ENCODE peak calls at places on chromosomes 1 and 21, in five cellular contexts. W is H1, Z is PC-9, X is GM23338, Y is mammary epithelial cell. S is an unnamed sample.
A peak's percentile ranks its signal among the peaks of the same experiment; 100 is the strongest.

GRCh38 chr1:229509576-229509975 is 1.4 kb upstream of the NUP133 start:
- DNase-seq in Y (peak; percentile 60), W (no peak), Z (no peak), X (no peak), S (no peak)

GRCh38 chr1:41742219-41742618 is 176.5 kb downstream of the HIVEP3 start:
- DNase-seq in X (no peak), W (no peak), Z (no peak), Y (no peak), S (no peak)

GRCh38 chr1:229410692-229411433 is 23.0 kb downstream of the ACTA1 start:
- DNase-seq in X (peak; percentile 61), Z (no peak), W (no peak), Y (peak; percentile 43), S (peak; percentile 67)

GRCh38 chr1:112247971-112248370 is 148.0 kb upstream of the CTTNBP2NL start:
- DNase-seq in Y (no peak), W (no peak), X (no peak), Z (no peak), S (no peak)

GRCh38 chr1:55839626-55840025 is 624.5 kb upstream of the USP24 start:
- DNase-seq in X (no peak), Y (no peak), Z (no peak), W (no peak), S (no peak)

GRCh38 chr1:53592521-53592982 is 133.4 kb downstream of the DMRTB1 start:
- DNase-seq in Z (peak; percentile 74), W (no peak), Y (peak; percentile 9), X (peak; percentile 58), S (no peak)

GRCh38 chr1:159783724-159784123 is 3.0 kb downstream of the DUSP23 start:
- DNase-seq in Z (no peak), W (no peak), X (peak; percentile 64), Y (no peak), S (no peak)

GRCh38 chr1:232676307-232676706 is 46.4 kb upstream of the SIPA1L2 start:
- DNase-seq in Y (no peak), X (no peak), W (no peak), Z (no peak), S (no peak)

GRCh38 chr1:30378023-30378596 is 345.3 kb downstream of the MATN1 start:
- DNase-seq in W (no peak), Y (no peak), X (no peak), Z (no peak), S (no peak)

GRCh38 chr1:206635983-206636354 is 633 bp downstream of the DYRK3 start:
- DNase-seq in Z (no peak), W (no peak), Y (peak; percentile 35), X (no peak), S (no peak)

GRCh38 chr1:36881071-36881405 is 153.3 kb downstream of the GRIK3 start:
- DNase-seq in X (no peak), W (no peak), Z (no peak), Y (no peak), S (no peak)

GRCh38 chr21:29121759-29122158 is 8.7 kb upstream of the MAP3K7CL start:
- DNase-seq in Y (no peak), X (no peak), Z (no peak), W (no peak), S (no peak)

GRCh38 chr1:181166377-181167196 is 78.1 kb downstream of the IER5 start:
- DNase-seq in Y (peak; percentile 66), X (peak; percentile 94), W (peak; percentile 80), Z (peak; percentile 58), S (peak; percentile 89)

GRCh38 chr1:64515427-64515826 is 45.5 kb downstream of the CACHD1 start:
- DNase-seq in W (no peak), Z (no peak), Y (peak; percentile 30), X (no peak), S (peak; percentile 67)

GRCh38 chr1:229557913-229558414 is 543 bp downstream of the ABCB10 start:
- DNase-seq in Y (peak; percentile 26), Z (no peak), W (peak; percentile 70), X (peak; percentile 51), S (peak; percentile 48)

DNA sequence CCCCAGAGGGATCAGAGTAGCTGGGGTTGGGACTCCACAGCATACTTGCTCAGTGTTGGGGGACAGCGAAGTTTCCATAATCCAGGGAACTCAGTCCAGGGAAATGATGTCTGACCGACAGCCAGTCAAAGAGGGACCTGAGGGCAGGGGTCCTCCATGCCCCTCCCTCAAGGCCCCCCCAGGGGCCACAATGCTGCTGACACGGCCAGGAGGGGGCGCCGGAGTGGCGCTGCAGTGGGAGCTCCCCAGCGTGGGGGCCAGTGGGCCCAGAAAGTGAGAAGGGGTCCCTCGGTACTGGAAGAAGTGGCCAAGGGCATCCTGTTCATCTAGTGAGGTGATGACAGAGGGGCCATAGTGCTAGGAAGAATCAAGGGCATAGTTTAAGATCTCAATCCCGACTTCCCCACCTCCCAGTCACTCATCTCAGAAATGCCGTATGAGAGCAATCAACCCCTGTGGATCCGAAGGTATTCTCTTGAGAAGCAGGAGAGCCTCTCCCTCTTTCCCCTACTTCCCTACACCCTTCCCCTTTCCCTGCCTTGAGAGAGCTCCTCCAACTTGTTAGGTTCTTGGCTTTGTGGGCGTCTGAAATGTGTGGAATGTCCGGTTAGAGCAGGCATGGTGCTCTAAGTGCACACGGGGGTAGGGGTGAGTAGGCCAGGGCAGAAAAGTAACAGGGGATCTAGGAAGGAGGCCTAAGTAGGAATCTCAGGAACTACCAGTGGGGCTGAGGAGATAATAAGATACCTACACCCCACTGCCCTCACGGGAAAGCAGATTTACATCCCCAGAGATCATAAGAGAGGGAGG is 4.1 kb downstream of the NUDT17 start:
- DNase-seq in Z (no peak), X (peak; percentile 47), Y (peak; percentile 59), W (peak; percentile 77), S (no peak)
- TF ChIP-seq CTCF in Z (peak; percentile 35), X (peak; percentile 82), Y (no peak), W (peak; percentile 73), S (peak; percentile 58)

DNA sequence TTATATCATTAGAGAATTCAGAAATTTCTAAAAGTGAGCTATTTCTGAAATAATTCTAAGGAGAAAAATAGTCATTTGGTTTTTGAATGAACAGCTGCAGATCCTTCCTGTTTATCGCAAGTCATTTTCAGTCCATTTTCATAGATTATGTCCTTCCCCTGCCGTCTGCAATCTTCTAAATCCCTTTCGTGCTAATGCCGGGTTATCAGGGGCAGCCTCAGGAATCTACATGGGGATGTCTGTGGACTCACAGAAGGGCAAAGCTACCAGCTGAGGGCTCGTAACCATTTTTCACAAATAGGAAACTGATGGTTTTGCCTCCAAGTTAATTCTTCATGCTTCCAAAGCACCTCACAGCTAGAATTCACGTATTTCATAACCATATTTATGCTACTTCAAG is 23.0 kb downstream of the RCAN3 start:
- DNase-seq in Z (no peak), Y (no peak), W (no peak), X (no peak), S (no peak)
- TF ChIP-seq EZH2 in Z (no peak), Y (no peak), W (no peak), X (no peak), S (no peak)

DNA sequence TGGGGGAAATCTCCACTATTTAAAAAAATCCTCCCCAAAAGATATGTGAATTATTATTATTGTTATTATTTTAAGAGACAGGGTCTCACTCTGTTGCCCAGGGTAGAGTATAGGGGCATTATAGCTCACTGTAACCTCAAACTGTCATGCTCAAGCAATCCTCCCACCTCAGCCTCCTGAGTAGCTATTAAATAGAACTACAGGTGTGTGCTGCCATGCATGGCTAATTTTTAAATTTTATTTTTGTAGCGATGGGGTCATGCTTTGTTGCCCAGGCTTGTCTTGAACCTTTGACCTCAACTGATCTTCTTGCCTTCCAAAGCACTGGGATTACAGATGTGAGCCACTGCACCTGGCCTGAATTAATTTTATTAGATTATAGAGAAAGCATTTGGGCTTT is 116.8 kb downstream of the RABGAP1L start:
- DNase-seq in Z (no peak), W (no peak), X (no peak), Y (no peak), S (no peak)
- H3K4me1 ChIP-seq in Z (no peaks in the 10 kb centered on the region), W (no peaks in the 10 kb centered on the region), X (no peaks in the 10 kb centered on the region), Y (no peaks in the 10 kb centered on the region), S (peaks cover 5% of the 10 kb centered on the region)

DNA sequence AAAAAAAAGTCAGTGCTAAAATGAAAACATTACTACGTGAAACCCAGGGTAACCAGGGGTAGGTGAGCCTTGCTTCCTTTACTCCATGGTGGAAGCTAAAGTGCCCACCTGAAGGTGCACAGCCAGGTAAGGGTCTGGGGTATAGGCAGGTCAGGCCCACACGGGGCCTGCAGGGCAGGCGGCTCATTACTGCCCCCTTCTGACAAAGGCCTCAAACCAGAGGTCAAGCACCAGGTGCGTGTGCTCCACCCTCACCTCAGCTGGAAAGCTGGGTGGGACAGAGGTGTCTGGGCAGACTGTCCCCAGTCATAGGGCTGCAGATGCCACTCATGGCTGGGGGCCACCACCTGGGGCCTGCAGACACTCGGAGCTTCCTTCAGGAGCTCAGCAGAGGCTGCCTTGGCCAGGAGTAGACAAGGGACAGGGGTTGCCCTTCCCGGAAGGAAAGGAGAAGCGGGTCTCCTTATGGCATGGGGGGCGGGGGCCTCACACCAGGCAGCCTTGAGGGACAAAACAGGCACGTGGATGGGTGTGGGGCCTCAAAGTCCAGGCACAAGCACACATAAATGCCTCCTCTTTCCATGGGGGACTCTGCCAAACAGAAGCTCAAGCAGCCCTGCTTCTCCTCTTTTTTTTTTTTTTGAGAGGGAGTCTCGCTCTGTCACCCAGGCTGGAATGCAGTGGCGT is 36.2 kb downstream of the ACOT7 start:
- DNase-seq in X (peak; percentile 74), W (peak; percentile 75), Z (no peak), Y (no peak), S (no peak)
- TF ChIP-seq CTCF in X (peak; percentile 83), W (peak; percentile 91), Z (no peak), Y (no peak), S (peak; percentile 37)

GRCh38 chr1:2628191-2628932 is 4.5 kb downstream of the MMEL1 start:
- DNase-seq in X (peak; percentile 32), W (no peak), Y (no peak), Z (no peak), S (no peak)

GRCh38 chr1:2629627-2630497 is 3.0 kb downstream of the MMEL1 start:
- DNase-seq in Z (no peak), X (no peak), Y (no peak), W (no peak), S (no peak)

GRCh38 chr1:2627746-2628145 is 5.1 kb downstream of the MMEL1 start:
- DNase-seq in X (no peak), Y (no peak), W (no peak), Z (no peak), S (no peak)

GRCh38 chr1:2630498-2631135 is 2.2 kb downstream of the MMEL1 start:
- DNase-seq in Z (no peak), X (no peak), Y (no peak), W (no peak), S (no peak)

DNA sequence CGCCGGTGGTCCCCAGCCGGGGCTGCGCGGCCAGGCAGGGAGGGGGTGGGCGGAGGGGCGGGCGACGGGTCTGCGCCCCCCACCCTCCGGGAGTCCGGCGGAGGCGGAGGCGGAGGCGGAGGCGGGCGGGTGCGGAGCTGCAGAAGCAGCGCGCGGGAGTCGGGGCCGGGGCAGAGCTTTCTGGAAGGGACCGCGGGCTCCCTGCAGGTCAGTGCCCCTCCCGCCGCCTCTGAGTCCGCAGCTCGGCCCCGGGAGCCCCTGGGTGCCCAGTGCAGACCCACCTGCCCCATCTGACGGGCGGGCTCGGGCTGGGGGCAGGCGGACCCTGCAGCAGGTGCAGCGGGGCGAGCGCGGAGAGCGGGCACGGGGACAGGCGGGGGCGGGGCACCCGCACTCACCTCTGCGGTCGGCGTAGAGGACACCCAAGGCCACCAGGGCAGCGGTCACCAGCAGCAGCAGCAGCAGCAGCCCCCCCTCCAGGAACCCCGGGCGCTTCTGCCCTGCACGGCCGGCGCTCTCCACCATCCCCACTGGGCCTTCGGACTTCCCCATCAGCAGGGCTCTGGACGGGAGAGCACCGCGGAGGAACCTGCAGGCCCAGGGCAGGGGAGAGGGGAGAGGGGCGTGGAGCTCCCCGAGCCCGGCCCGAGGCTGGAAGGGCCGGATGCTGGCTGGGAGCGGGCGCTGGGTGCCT is 3.7 kb downstream of the MMEL1 start:
- DNase-seq in W (no peak), Z (no peak), X (peak; percentile 71), Y (no peak), S (no peak)
- TF ChIP-seq EZH2 in W (peak; percentile 46), Z (no peak), X (no peak), Y (no peak), S (no peak)